ENCODE peak calls at places on chromosomes 6 and 20, in four cellular contexts. W is K562, B is WTC11, O is HepG2. U is an unnamed sample.

GRCh38 chr6:169724554-169725269 is 412 bp upstream of the PHF10 start:
- DNase-seq in B (peak), O (peak), W (peak), U (no peak)

GRCh38 chr6:143119260-143119659 is 58.6 kb downstream of the AIG1 start:
- DNase-seq in W (no peak), O (peak), B (no peak), U (no peak)

GRCh38 chr6:104182811-104183210 is 676.9 kb downstream of the HACE1 start:
- DNase-seq in W (no peak), O (no peak), B (no peak), U (no peak)

GRCh38 chr6:2796884-2797283 is 31.7 kb downstream of the WRNIP1 start:
- DNase-seq in B (no peak), W (no peak), O (no peak), U (no peak)

GRCh38 chr6:154229796-154230195 is 126.8 kb downstream of the IPCEF1 start:
- DNase-seq in B (no peak), W (no peak), O (no peak), U (no peak)

GRCh38 chr6:18204691-18205090 is 49.5 kb downstream of the KDM1B start:
- DNase-seq in W (no peak), B (no peak), O (no peak), U (no peak)

GRCh38 chr20:44083220-44083933 is 103.6 kb downstream of the JPH2 start:
- DNase-seq in B (no peak), W (no peak), O (no peak), U (no peak)

GRCh38 chr20:845226-845868 is 11.8 kb downstream of the FAM110A start:
- DNase-seq in B (peak), O (no peak), W (no peak), U (no peak)

GRCh38 chr6:26233608-26234420 is 131.2 kb upstream of the BTN3A2 start:
- DNase-seq in W (peak), B (no peak), O (no peak), U (peak)

GRCh38 chr20:11917663-11918062 is at the start of gene BTBD3:
- DNase-seq in O (no peak), B (no peak), W (peak), U (no peak)

GRCh38 chr6:95243091-95243490 is 334.2 kb upstream of the MANEA start:
- DNase-seq in B (no peak), O (no peak), W (no peak), U (no peak)

GRCh38 chr6:21871831-21872230 is 278.3 kb downstream of the SOX4 start:
- DNase-seq in B (no peak), W (no peak), O (no peak), U (no peak)

GRCh38 chr20:6954219-6954618 is 186.7 kb downstream of the BMP2 start:
- DNase-seq in W (no peak), B (no peak), O (no peak), U (no peak)

GRCh38 chr20:34088871-34089479 is 23.1 kb downstream of the EIF2S2 start:
- DNase-seq in W (no peak), O (no peak), B (no peak), U (no peak)

GRCh38 chr20:32114305-32114960 is 4.9 kb downstream of the TM9SF4 start:
- DNase-seq in B (no peak), W (no peak), O (no peak), U (no peak)

GRCh38 chr6:42929928-42930360 is 664 bp downstream of the CNPY3 start:
- DNase-seq in O (no peak), W (peak), B (no peak), U (no peak)

GRCh38 chr6:85483041-85483700 is 33.3 kb downstream of the NT5E start:
- DNase-seq in W (peak), B (peak), O (peak), U (peak)

GRCh38 chr6:152552616-152553209 is 84.4 kb downstream of the SYNE1 start:
- DNase-seq in W (peak), O (peak), B (peak), U (peak)

GRCh38 chr6:148462203-148462602 is 119.6 kb downstream of the SASH1 start:
- DNase-seq in B (no peak), O (no peak), W (no peak), U (no peak)

GRCh38 chr6:51292659-51293058 is 474.0 kb downstream of the TFAP2B start:
- DNase-seq in W (no peak), O (no peak), B (no peak), U (no peak)

GRCh38 chr6:65000815-65001214 is 706.2 kb downstream of the EYS start:
- DNase-seq in W (no peak), B (no peak), O (no peak), U (no peak)

GRCh38 chr6:151059612-151060095 is 180.1 kb upstream of the AKAP12 start:
- DNase-seq in O (no peak), B (no peak), W (no peak), U (peak)

GRCh38 chr20:48583801-48584200 is 244.0 kb downstream of the PREX1 start:
- DNase-seq in W (no peak), O (no peak), B (no peak), U (no peak)

GRCh38 chr20:59576216-59576953 is 28.0 kb upstream of the PHACTR3 start:
- DNase-seq in B (peak), W (no peak), O (no peak), U (no peak)

GRCh38 chr6:143804835-143805239 is 38.3 kb upstream of the LTV1 start:
- DNase-seq in B (no peak), O (no peak), W (peak), U (no peak)

GRCh38 chr20:58978351-58979190 is 2.5 kb upstream of the NELFCD start:
- DNase-seq in B (no peak), W (no peak), O (no peak), U (no peak)

GRCh38 chr6:148927581-148927980 is 180.8 kb downstream of the UST start:
- DNase-seq in B (no peak), W (no peak), O (no peak), U (no peak)

GRCh38 chr20:33796263-33796906 is 14.8 kb upstream of the CHMP4B start:
- DNase-seq in B (no peak), W (no peak), O (no peak), U (no peak)

GRCh38 chr20:11454966-11455799 is 462.5 kb upstream of the BTBD3 start:
- DNase-seq in W (no peak), O (no peak), B (no peak), U (peak)

GRCh38 chr6:39496951-39497350 is 174.4 kb upstream of the KCNK16 start:
- DNase-seq in O (no peak), W (no peak), B (no peak), U (no peak)

GRCh38 chr20:57991211-57991841 is 237.1 kb downstream of the ANKRD60 start:
- DNase-seq in W (no peak), O (no peak), B (no peak), U (peak)

GRCh38 chr6:67630146-67630545 is 1004.9 kb upstream of the ADGRB3 start:
- DNase-seq in O (no peak), B (no peak), W (peak), U (no peak)

GRCh38 chr6:145822432-145822831 is 7.8 kb upstream of the FBXO30 start:
- DNase-seq in B (no peak), W (no peak), O (no peak), U (no peak)

GRCh38 chr6:129264480-129265045 is 381.6 kb downstream of the LAMA2 start:
- DNase-seq in W (no peak), B (no peak), O (no peak), U (no peak)

GRCh38 chr20:5674176-5674660 is 76.0 kb upstream of the SHLD1 start:
- DNase-seq in O (peak), B (no peak), W (peak), U (no peak)

GRCh38 chr6:10425973-10426780 is 11.3 kb upstream of the TFAP2A start:
- DNase-seq in W (no peak), B (peak), O (peak), U (no peak)

GRCh38 chr20:24948939-24949679 is at the start of gene CST7:
- DNase-seq in O (no peak), W (no peak), B (no peak), U (no peak)

GRCh38 chr20:37202267-37202943 is 23.1 kb upstream of the MROH8 start:
- DNase-seq in O (peak), W (peak), B (peak), U (peak)
- TF ChIP-seq HMGXB4 in O (no peak), W (no peak), B (no peak), U (no peak)

GRCh38 chr6:45965787-45966186 is 49.9 kb downstream of the CLIC5 start:
- DNase-seq in B (no peak), W (no peak), O (no peak), U (no peak)
- TF ChIP-seq HMGXB4 in B (no peak), W (no peak), O (no peak), U (no peak)

GRCh38 chr6:4185419-4185818 is 50.0 kb upstream of the ECI2 start:
- DNase-seq in O (no peak), B (no peak), W (peak), U (no peak)

GRCh38 chr6:4178737-4179333 is 43.5 kb upstream of the ECI2 start:
- DNase-seq in W (peak), O (no peak), B (no peak), U (no peak)

GRCh38 chr6:4176907-4177306 is 41.5 kb upstream of the ECI2 start:
- DNase-seq in W (peak), B (no peak), O (no peak), U (no peak)

GRCh38 chr6:4179960-4180652 is 44.7 kb upstream of the ECI2 start:
- DNase-seq in B (no peak), W (no peak), O (no peak), U (no peak)

DNA sequence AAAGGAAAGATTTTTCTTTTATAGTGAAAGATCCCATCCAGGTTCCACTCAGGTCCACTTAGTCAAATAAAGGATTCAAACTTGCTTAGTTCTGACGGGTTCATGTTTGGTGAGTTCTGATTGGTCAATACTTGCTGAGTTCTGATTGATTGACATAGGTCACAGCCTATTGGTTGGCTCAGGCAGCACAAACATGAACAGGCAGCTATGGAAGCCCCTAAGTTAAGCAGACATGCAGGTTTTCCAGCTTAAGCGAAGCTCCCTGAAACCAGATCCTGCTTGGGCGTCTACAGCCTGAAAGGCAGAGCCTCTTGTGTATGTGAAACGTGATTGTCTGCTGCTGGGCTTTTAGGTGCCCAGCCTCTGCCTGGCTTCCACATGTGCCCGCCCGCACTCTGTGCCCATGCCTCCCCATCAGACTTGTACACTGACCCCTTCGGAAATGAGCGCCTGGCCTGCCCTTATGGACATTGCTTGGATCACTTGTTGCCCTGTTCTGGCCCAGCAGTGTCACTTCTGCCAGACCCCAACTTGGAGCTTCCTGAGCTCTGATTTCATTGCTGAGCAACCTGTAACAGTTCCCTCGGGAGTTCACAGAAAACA is 45.4 kb upstream of the ECI2 start:
- DNase-seq in O (peak), B (no peak), W (peak), U (peak)
- TF ChIP-seq HMGXB4 in O (no peak), B (no peak), W (no peak), U (no peak)

DNA sequence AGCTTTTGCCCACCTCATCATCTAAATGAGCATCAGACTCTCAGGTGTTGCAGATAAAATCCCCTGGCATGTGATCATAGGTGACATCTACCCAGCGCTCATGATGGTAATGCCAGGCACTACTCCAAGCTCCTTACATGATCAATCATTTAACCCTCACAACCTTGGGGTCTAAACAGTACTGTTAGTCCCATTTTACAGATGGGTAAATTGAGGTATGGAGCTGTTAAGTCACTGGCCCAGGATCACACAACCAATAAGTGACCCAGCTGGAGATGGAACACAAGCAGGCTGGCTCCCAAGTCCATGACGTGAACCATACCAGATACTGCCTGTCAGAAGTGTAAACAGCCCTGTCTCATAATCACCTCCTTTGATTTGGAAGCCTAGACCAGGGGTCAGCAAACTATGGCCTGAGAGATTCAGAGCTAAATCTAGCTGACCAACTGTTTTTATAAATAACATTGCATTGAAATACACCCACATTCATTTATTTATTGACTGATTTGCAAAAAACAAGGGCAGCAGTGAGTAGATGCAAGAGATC is 79.2 kb downstream of the UNC5CL start:
- DNase-seq in B (no peak), O (peak), W (no peak), U (no peak)
- TF ChIP-seq HMGXB4 in B (no peak), O (no peak), W (no peak), U (no peak)

U was measured in A549.